ENCODE peak calls at places on chromosomes 12 and 14, in four cellular contexts. H, I, C and U are unnamed samples.

GRCh38 chr12:85865905-85866304 is 8.2 kb upstream of the NTS start:
- DNase-seq in C (peak), H (no peak), I (no peak), U (no peak)

GRCh38 chr14:104281768-104282301 is 143.4 kb downstream of the KIF26A start:
- DNase-seq in I (no peak), H (no peak), C (no peak), U (no peak)

GRCh38 chr14:93893550-93894329 is 33.4 kb upstream of the FAM181A start:
- DNase-seq in I (no peak), C (no peak), H (no peak), U (no peak)

GRCh38 chr12:78034025-78034424 is 203.3 kb downstream of the NAV3 start:
- DNase-seq in H (no peak), I (no peak), C (no peak), U (no peak)

GRCh38 chr12:98895086-98895651 is 250.1 kb downstream of the APAF1 start:
- DNase-seq in I (no peak), C (no peak), H (no peak), U (no peak)

GRCh38 chr14:93085916-93086315 is 29.8 kb downstream of the ITPK1 start:
- DNase-seq in I (no peak), C (peak), H (no peak), U (no peak)

GRCh38 chr12:57543666-57544065 is 3.3 kb downstream of the DCTN2 start:
- DNase-seq in C (no peak), H (no peak), I (no peak), U (no peak)

GRCh38 chr12:54195736-54196347 is 7.1 kb upstream of the SMUG1 start:
- DNase-seq in C (peak), H (no peak), I (no peak), U (no peak)

GRCh38 chr14:68547305-68548193 is 245.3 kb downstream of the ZFP36L1 start:
- DNase-seq in H (peak), C (peak), I (no peak), U (peak)

GRCh38 chr12:126358806-126359205 is 1293.6 kb downstream of the AACS start:
- DNase-seq in H (no peak), C (no peak), I (no peak), U (no peak)

GRCh38 chr12:124437621-124438414 is 129.6 kb downstream of the NCOR2 start:
- DNase-seq in I (no peak), H (no peak), C (no peak), U (no peak)

DNA sequence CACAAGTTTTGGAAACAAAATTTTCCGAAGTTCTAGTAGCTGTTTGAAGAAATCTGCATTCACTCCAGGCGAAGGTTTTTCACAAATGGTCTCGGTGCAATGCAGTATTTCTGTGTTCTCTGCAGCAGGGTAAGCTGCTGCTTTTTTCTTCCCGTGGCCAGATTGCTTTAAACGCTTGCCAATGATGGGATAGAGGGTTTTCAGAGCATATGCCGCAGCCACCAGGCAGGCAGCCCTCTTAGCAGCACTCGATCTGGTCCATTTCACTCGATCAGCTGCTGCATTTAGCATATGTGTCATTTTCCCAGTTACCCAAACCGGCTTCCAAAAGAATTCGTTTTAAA is 315 bp downstream of the ABCD2 start:
- DNase-seq in H (no peak), I (no peak), C (peak), U (no peak)
- H3K4me3 ChIP-seq in H (no peak), I (peak), C (peak), U (peak)

GRCh38 chr12:81518638-81519037 is 240.5 kb downstream of the PPFIA2 start:
- DNase-seq in H (no peak), C (no peak), I (no peak), U (no peak)

GRCh38 chr12:81517296-81517695 is 241.9 kb downstream of the PPFIA2 start:
- DNase-seq in I (no peak), H (no peak), C (no peak), U (no peak)

GRCh38 chr12:81520064-81520945 is 238.8 kb downstream of the PPFIA2 start:
- DNase-seq in I (no peak), C (no peak), H (no peak), U (no peak)
- H3K4me3 ChIP-seq in I (no peak), C (no peak), H (no peak), U (no peak)

DNA sequence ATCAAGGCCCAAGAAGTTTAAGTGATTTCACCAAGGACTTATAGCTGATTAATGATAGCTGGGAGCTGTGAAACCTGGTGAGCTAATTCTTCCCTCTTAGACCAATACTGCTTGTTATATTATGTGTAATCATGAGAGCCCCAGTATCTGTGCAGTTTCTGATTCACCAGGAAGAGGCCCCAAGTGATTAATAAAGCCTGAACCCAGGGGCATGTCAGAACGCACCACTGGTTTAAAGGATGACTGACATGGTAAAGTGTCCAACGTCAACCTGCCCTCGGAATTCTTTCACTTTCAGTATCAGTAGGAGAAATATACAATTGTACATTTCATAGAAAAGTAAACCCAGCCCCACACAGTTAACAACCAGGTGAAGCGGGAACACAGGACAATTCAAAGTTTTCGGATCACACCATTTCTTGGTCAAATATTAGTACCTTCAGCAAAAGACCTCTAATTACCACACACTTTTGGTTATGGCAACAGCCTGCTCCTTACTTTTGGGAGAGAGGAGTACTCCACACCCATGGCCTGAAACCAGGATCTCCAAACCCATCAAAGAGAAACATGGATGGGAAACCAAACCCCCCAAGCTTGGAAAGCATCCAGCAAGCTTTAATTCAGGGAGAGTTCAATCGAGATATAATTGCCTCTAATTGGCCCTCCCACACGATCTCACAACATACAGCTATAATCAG is 28.5 kb downstream of the TMCC3 start:
- DNase-seq in C (peak), I (no peak), H (no peak), U (no peak)
- H3K4me3 ChIP-seq in C (peak), I (no peak), H (no peak), U (no peak)

GRCh38 chr12:91180577-91180976 is 2.0 kb downstream of the DCN start:
- DNase-seq in C (no peak), H (no peak), I (peak), U (peak)
- H3K4me3 ChIP-seq in C (no peak), H (no peak), I (peak), U (peak)

GRCh38 chr12:27573972-27574371 is 50.0 kb downstream of the PPFIBP1 start:
- DNase-seq in H (no peak), C (peak), I (peak), U (peak)
- H3K4me3 ChIP-seq in H (no peak), C (no peak), I (no peak), U (no peak)

GRCh38 chr12:22860926-22861325 is 236.0 kb downstream of the ETNK1 start:
- DNase-seq in I (no peak), H (no peak), C (peak), U (no peak)
- H3K4me3 ChIP-seq in I (no peak), H (no peak), C (no peak), U (no peak)